ENCODE peak calls at places on chromosomes 7 and 10, in five cellular contexts. A is WERI-Rb-1, Y is glutamatergic neuron, U is lower leg skin, C is endothelial cell of umbilical vein. X is an unnamed sample.

GRCh38 chr10:97766106-97766810 is 5.5 kb downstream of the SFRP5 start:
- DNase-seq in Y (no peak), U (no peak), A (no peak), C (no peak), X (no peak)

GRCh38 chr10:104688251-104688650 is 47.2 kb downstream of the SORCS3 start:
- DNase-seq in A (no peak), U (no peak), C (no peak), Y (no peak), X (no peak)

GRCh38 chr10:130687566-130687965 is 551.4 kb downstream of the GLRX3 start:
- DNase-seq in C (no peak), A (no peak), Y (no peak), U (no peak), X (no peak)

GRCh38 chr10:70584941-70585544 is 17.5 kb downstream of the PRF1 start:
- DNase-seq in U (no peak), Y (peak; percentile 80), C (peak; percentile 15), A (peak; percentile 92), X (no peak)

GRCh38 chr10:51675088-51675487 is 24.3 kb downstream of the CSTF2T start:
- DNase-seq in U (no peak), C (no peak), Y (no peak), A (no peak), X (no peak)

GRCh38 chr10:1048349-1048731 is 579 bp downstream of the IDI1 start:
- DNase-seq in C (no peak), A (no peak), Y (no peak), U (no peak), X (no peak)

GRCh38 chr7:1242129-1242572 is 9.5 kb downstream of the UNCX start:
- DNase-seq in A (no peak), Y (no peak), C (no peak), U (no peak), X (no peak)

GRCh38 chr7:108581655-108582491 is 12.2 kb downstream of the DNAJB9 start:
- DNase-seq in Y (no peak), C (peak; percentile 8), U (no peak), A (no peak), X (no peak)

GRCh38 chr10:50946991-50947781 is 61.8 kb upstream of the A1CF start:
- DNase-seq in C (no peak), U (no peak), A (no peak), Y (no peak), X (no peak)

GRCh38 chr10:126204320-126204719 is 184.0 kb downstream of the ADAM12 start:
- DNase-seq in A (no peak), Y (no peak), C (no peak), U (no peak), X (no peak)

GRCh38 chr7:25031007-25031406 is 51.0 kb upstream of the OSBPL3 start:
- DNase-seq in C (no peak), U (no peak), Y (no peak), A (no peak), X (no peak)

GRCh38 chr10:99345350-99345749 is 16.2 kb downstream of the CNNM1 start:
- DNase-seq in A (no peak), Y (no peak), C (no peak), U (no peak), X (no peak)

GRCh38 chr7:85595639-85596268 is 408.9 kb upstream of the SEMA3D start:
- DNase-seq in A (no peak), Y (no peak), U (no peak), C (peak; percentile 7), X (no peak)

GRCh38 chr7:21782996-21783395 is 162.7 kb downstream of the CDCA7L start:
- DNase-seq in U (no peak), A (no peak), C (no peak), Y (no peak), X (no peak)

GRCh38 chr7:159031750-159032149 is 112.9 kb downstream of the VIPR2 start:
- DNase-seq in C (no peak), U (no peak), A (no peak), Y (no peak), X (no peak)

GRCh38 chr7:90262438-90262837 is 17.5 kb downstream of the CFAP69 start:
- DNase-seq in C (peak; percentile 54), A (no peak), U (no peak), Y (no peak), X (no peak)

GRCh38 chr7:48321319-48322010 is 150.2 kb downstream of the ABCA13 start:
- DNase-seq in C (no peak), A (no peak), Y (no peak), U (no peak), X (no peak)

GRCh38 chr10:68784476-68784875 is 42.9 kb upstream of the STOX1 start:
- DNase-seq in U (no peak), C (no peak), A (no peak), Y (no peak), X (no peak)

GRCh38 chr10:36366843-36367242 is 724.7 kb upstream of the FZD8 start:
- DNase-seq in U (no peak), C (no peak), Y (no peak), A (no peak), X (no peak)

GRCh38 chr7:93890041-93890463 is 501 bp downstream of the TFPI2 start:
- DNase-seq in U (no peak), C (peak; percentile 54), A (peak; percentile 19), Y (peak; percentile 48), X (no peak)

GRCh38 chr7:80047856-80048459 is 86.7 kb upstream of the GNAI1 start:
- DNase-seq in C (no peak), Y (no peak), A (no peak), U (no peak), X (no peak)
- TF ChIP-seq CTCF in C (no peak), Y (no peak), A (no peak), U (no peak), X (no peak)

GRCh38 chr10:4383683-4384082 is 442.3 kb upstream of the AKR1E2 start:
- DNase-seq in C (no peak), Y (no peak), A (no peak), U (no peak), X (no peak)
- TF ChIP-seq CTCF in C (no peak), Y (no peak), A (no peak), U (no peak), X (no peak)

GRCh38 chr7:3721422-3721821 is 420.4 kb downstream of the SDK1 start:
- DNase-seq in A (no peak), C (no peak), Y (no peak), U (no peak), X (no peak)

GRCh38 chr7:3725145-3725544 is 424.1 kb downstream of the SDK1 start:
- DNase-seq in A (no peak), C (peak; percentile 8), Y (no peak), U (no peak), X (no peak)

GRCh38 chr7:3725660-3726059 is 424.6 kb downstream of the SDK1 start:
- DNase-seq in Y (no peak), C (no peak), A (no peak), U (no peak), X (no peak)

GRCh38 chr7:3722396-3722846 is 421.4 kb downstream of the SDK1 start:
- DNase-seq in C (no peak), Y (peak; percentile 77), A (peak; percentile 90), U (no peak), X (no peak)
- TF ChIP-seq CTCF in C (no peak), Y (peak; percentile 37), A (peak; percentile 86), U (no peak), X (peak; percentile 12)

GRCh38 chr7:151744051-151744580 is 132.8 kb downstream of the PRKAG2 start:
- DNase-seq in C (no peak), Y (no peak), U (no peak), A (no peak), X (no peak)

GRCh38 chr7:151744656-151745055 is 132.3 kb downstream of the PRKAG2 start:
- DNase-seq in Y (no peak), C (no peak), A (no peak), U (no peak), X (no peak)

GRCh38 chr7:151743481-151743983 is 133.4 kb downstream of the PRKAG2 start:
- DNase-seq in A (no peak), Y (no peak), C (peak; percentile 26), U (no peak), X (no peak)

GRCh38 chr7:151745706-151746105 is 131.2 kb downstream of the PRKAG2 start:
- DNase-seq in Y (no peak), C (no peak), U (no peak), A (no peak), X (no peak)

DNA sequence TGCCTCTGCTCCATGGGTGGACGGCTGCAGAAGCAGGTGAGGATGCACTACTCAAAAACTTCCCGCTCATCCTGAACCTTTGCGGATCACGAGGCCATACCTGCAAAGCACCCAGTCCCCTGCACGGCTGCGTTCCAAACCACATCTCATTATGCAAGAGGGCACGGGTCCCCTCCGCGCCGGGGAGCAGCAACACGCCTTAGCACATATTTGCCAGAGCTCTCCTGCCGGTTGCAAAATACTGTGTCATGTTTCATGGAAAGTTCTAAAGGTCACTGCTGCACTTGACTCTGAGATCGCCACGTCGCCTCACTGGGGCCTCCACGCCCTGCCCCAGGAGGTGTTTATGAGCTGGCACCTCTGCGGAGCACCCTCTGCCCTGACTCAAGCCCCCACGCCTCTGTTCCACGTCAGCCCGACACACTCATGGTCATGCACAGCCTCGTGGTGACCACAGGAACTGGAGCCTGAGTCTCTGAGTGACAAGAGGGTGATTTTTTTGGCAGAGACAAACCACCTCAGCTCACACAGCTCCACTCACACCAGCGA is 131.8 kb downstream of the PRKAG2 start:
- DNase-seq in U (no peak), Y (no peak), A (no peak), C (no peak), X (peak; percentile 87)
- TF ChIP-seq CTCF in U (peak; percentile 20), Y (no peak), A (no peak), C (peak; percentile 30), X (peak; percentile 62)